ENCODE peak calls at places on chromosomes 6 and 20, in six cellular contexts. Y, W, E, U, R and M are unnamed samples.

GRCh38 chr6:2078888-2079287 is 166.5 kb downstream of the GMDS start:
- DNase-seq in E (no peak), U (no peak), R (no peak), W (no peak), Y (no peak), M (no peak)

GRCh38 chr20:43541214-43541613 is 17.6 kb upstream of the SGK2 start:
- DNase-seq in U (no peak), W (no peak), Y (no peak), E (peak), R (peak), M (no peak)

GRCh38 chr20:9458075-9458818 is 56.1 kb upstream of the LAMP5 start:
- DNase-seq in E (peak), W (no peak), R (peak), U (no peak), Y (no peak), M (no peak)

GRCh38 chr6:51535327-51535726 is 552.1 kb downstream of the PKHD1 start:
- DNase-seq in Y (no peak), E (no peak), W (no peak), U (no peak), R (no peak), M (no peak)

GRCh38 chr6:39314273-39314790 is at the start of gene KCNK17:
- DNase-seq in U (no peak), R (no peak), W (no peak), Y (no peak), E (no peak), M (no peak)

GRCh38 chr6:131803007-131803769 is 4.6 kb upstream of the ENPP1 start:
- DNase-seq in W (no peak), E (no peak), Y (no peak), R (no peak), U (no peak), M (no peak)

GRCh38 chr6:718345-718744 is 25.4 kb upstream of the EXOC2 start:
- DNase-seq in U (no peak), W (no peak), E (no peak), R (no peak), Y (no peak), M (no peak)

GRCh38 chr6:34154668-34155447 is 9.0 kb upstream of the GRM4 start:
- DNase-seq in U (peak), E (no peak), W (peak), R (peak), Y (no peak), M (no peak)

GRCh38 chr6:142821860-142822259 is 123.1 kb downstream of the HIVEP2 start:
- DNase-seq in W (no peak), Y (no peak), E (no peak), R (no peak), U (no peak), M (no peak)

GRCh38 chr6:121630716-121631115 is 195.3 kb downstream of the GJA1 start:
- DNase-seq in Y (no peak), E (peak), U (no peak), R (no peak), W (no peak), M (no peak)

GRCh38 chr6:35436071-35436865 is 15.9 kb upstream of the FANCE start:
- DNase-seq in E (no peak), R (no peak), U (no peak), W (no peak), Y (no peak), M (no peak)

GRCh38 chr6:71533939-71534379 is 245.3 kb downstream of the OGFRL1 start:
- DNase-seq in R (peak), U (no peak), E (peak), W (no peak), Y (peak), M (no peak)

GRCh38 chr6:6002005-6002808 is 4.5 kb downstream of the NRN1 start:
- DNase-seq in E (no peak), Y (no peak), U (no peak), R (no peak), W (no peak), M (no peak)

GRCh38 chr6:69827491-69827890 is 30.7 kb upstream of the LMBRD1 start:
- DNase-seq in E (peak), U (no peak), W (no peak), Y (peak), R (peak), M (no peak)

GRCh38 chr6:52389626-52390360 is 27.8 kb downstream of the PAQR8 start:
- DNase-seq in E (peak), U (peak), R (peak), W (peak), Y (no peak), M (no peak)

GRCh38 chr20:47784599-47785320 is 521 bp downstream of the SULF2 start:
- DNase-seq in Y (no peak), W (peak), U (no peak), E (peak), R (peak), M (no peak)

GRCh38 chr6:5619249-5619648 is 357.9 kb downstream of the FARS2 start:
- DNase-seq in W (no peak), Y (no peak), R (no peak), U (no peak), E (no peak), M (no peak)

GRCh38 chr6:692356-692851 is 535 bp downstream of the EXOC2 start:
- DNase-seq in Y (no peak), E (peak), W (peak), U (peak), R (peak), M (peak)

GRCh38 chr20:11217322-11217989 is 543.7 kb upstream of the JAG1 start:
- DNase-seq in R (peak), W (no peak), Y (no peak), E (no peak), U (no peak), M (no peak)

GRCh38 chr6:3970097-3970496 is 108.8 kb downstream of the FAM217A start:
- DNase-seq in W (no peak), E (no peak), U (no peak), R (no peak), Y (no peak), M (no peak)

GRCh38 chr6:46184114-46184513 is 13.3 kb upstream of the ENPP5 start:
- DNase-seq in R (peak), E (peak), U (no peak), W (no peak), Y (peak), M (no peak)

GRCh38 chr6:108732101-108732870 is 115.9 kb upstream of the ARMC2 start:
- DNase-seq in R (peak), W (no peak), E (peak), U (no peak), Y (no peak), M (no peak)

GRCh38 chr6:133951881-133952814 is 876 bp upstream of the TBPL1 start:
- DNase-seq in W (peak), E (peak), Y (peak), U (peak), R (peak), M (peak)

GRCh38 chr20:42183147-42183546 is 565.0 kb upstream of the CHD6 start:
- DNase-seq in E (no peak), W (no peak), R (no peak), U (no peak), Y (no peak), M (no peak)

GRCh38 chr6:17965397-17965796 is 22.0 kb downstream of the KIF13A start:
- DNase-seq in W (no peak), R (peak), Y (no peak), U (no peak), E (no peak), M (no peak)

GRCh38 chr6:117733341-117733740 is 58.1 kb downstream of the NUS1 start:
- DNase-seq in W (no peak), U (no peak), E (peak), R (peak), Y (no peak), M (no peak)

GRCh38 chr6:22147983-22148797 is 148.6 kb downstream of the PRL start:
- DNase-seq in W (peak), U (no peak), E (peak), Y (peak), R (peak), M (peak)